ENCODE peak calls at places on chromosomes 7 and 10, in five cellular contexts. Z, G, V, B and P are unnamed samples.

GRCh38 chr10:131769691-131770090 is 131.1 kb upstream of the PPP2R2D start:
- DNase-seq in Z (no peak), G (no peak), V (no peak), B (no peak), P (no peak)

GRCh38 chr10:88070080-88070880 is 206.9 kb downstream of the PTEN start:
- DNase-seq in Z (no peak), G (peak; percentile 67), V (no peak), B (peak; percentile 44), P (no peak)

GRCh38 chr10:130807096-130807495 is 504.4 kb downstream of the TCERG1L start:
- DNase-seq in Z (peak; percentile 10), G (no peak), V (no peak), B (no peak), P (no peak)

GRCh38 chr7:11792122-11792521 is 39.9 kb downstream of the THSD7A start:
- DNase-seq in Z (no peak), G (no peak), V (no peak), B (no peak), P (no peak)

GRCh38 chr7:68414631-68415425 is 1183.4 kb upstream of the AUTS2 start:
- DNase-seq in Z (no peak), G (no peak), V (no peak), B (no peak), P (no peak)

GRCh38 chr7:97269741-97270140 is 152.2 kb downstream of the SDHAF3 start:
- DNase-seq in Z (no peak), G (no peak), V (no peak), B (no peak), P (no peak)

GRCh38 chr10:89591111-89591795 is 53.8 kb downstream of the PANK1 start:
- DNase-seq in Z (no peak), G (peak; percentile 52), V (no peak), B (peak; percentile 13), P (no peak)

GRCh38 chr7:373818-374705 is 84.1 kb downstream of the FOXL3 start:
- DNase-seq in Z (no peak), G (no peak), V (no peak), B (no peak), P (no peak)

GRCh38 chr7:50608196-50608906 is 43.1 kb upstream of the DDC start:
- DNase-seq in Z (no peak), G (no peak), V (no peak), B (no peak), P (no peak)

GRCh38 chr7:86846494-86847190 is 202.9 kb downstream of the GRM3 start:
- DNase-seq in Z (no peak), G (no peak), V (no peak), B (peak; percentile 76), P (peak; percentile 83)

GRCh38 chr7:29342761-29343160 is 148.2 kb downstream of the CHN2 start:
- DNase-seq in Z (no peak), G (no peak), V (no peak), B (no peak), P (no peak)

GRCh38 chr10:91144961-91145360 is 75.5 kb upstream of the PCGF5 start:
- DNase-seq in Z (no peak), G (no peak), V (no peak), B (no peak), P (no peak)

GRCh38 chr7:141702892-141703291 is 926 bp upstream of the DENND11 start:
- DNase-seq in Z (no peak), G (no peak), V (no peak), B (no peak), P (no peak)

GRCh38 chr7:141704741-141705140 is 2.8 kb upstream of the DENND11 start:
- DNase-seq in Z (no peak), G (peak; percentile 29), V (no peak), B (no peak), P (no peak)

GRCh38 chr7:141702047-141702567 is at the start of gene DENND11:
- DNase-seq in Z (no peak), G (peak; percentile 11), V (no peak), B (peak; percentile 83), P (peak; percentile 39)

GRCh38 chr7:141706394-141707064 is 1.6 kb upstream of the WEE2 start:
- DNase-seq in Z (no peak), G (no peak), V (no peak), B (peak; percentile 30), P (no peak)

DNA sequence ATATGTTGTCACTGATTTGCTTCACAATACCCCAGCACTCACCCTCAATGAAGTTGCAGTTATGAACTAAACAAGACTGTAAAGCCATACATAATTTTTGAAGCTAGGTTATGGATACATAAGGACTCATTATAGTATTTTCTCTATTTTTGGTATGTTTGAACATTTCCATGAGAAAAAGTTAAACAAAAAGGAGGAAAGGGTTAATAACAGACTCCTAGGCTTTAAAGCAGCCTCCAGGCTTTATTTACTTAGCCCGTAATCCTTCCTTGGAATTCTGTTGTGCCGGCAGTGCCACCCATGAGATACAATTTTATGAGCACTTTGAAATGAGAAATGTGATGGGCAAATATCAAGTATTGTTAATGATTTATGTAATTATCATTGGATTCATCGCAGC is 2.1 kb upstream of the DENND11 start:
- DNase-seq in Z (no peak), G (no peak), V (no peak), B (no peak), P (no peak)
- H2AFZ ChIP-seq in Z (no peak overlapping the region), G (no peak overlapping the region), V (no peak overlapping the region), B (no peak overlapping the region), P (no peak overlapping the region)

DNA sequence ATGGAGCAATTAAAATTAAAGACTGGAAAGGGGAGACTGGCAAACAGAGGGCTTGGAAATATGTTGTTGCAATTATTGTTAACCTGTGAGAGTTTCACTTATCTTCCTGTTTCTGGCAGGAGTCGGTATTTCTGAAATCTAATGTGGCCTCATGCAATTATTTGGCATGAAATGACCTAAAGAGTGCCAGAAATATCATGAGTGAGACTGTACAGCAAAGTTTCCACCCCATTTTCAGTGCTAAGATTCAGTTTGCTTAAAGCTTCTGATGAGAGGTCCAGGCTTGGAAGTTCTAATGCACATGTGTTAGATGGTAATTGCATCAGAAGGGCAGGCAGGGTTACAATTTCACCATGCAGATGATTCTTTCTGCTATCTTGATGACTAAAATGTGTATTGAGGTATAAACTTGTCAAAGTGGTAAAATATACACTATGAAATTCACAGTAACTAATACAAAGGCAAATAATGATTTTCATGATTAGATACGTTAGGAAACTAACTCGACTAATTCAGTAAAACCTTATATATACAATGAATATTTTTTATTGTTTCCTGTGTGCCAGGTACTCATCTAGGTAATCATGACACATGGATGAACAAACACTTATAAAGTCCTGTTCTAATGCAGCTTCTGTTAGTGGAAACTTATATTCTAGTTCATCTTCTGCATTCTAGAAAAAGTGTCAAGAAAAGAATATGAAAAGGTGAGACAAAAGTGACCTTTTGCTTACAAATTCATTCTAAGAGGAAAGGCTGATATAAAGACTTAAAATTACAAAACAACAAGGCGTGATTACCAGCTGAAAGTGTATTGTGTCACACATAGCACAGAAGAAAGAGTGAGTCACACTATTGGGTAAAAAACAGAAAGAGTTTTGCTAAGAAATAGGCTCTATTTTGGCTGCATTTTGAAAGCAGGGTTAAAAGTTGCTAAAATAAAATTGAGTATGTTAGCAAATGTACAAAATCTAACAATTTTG is 533.4 kb upstream of the SEMA3D start:
- DNase-seq in Z (no peak), G (peak; percentile 43), V (no peak), B (peak; percentile 12), P (no peak)
- H2AFZ ChIP-seq in Z (no peak overlapping the region), G (no peak overlapping the region), V (no peak overlapping the region), B (no peak overlapping the region), P (peak overlapping the region; percentile 76)

DNA sequence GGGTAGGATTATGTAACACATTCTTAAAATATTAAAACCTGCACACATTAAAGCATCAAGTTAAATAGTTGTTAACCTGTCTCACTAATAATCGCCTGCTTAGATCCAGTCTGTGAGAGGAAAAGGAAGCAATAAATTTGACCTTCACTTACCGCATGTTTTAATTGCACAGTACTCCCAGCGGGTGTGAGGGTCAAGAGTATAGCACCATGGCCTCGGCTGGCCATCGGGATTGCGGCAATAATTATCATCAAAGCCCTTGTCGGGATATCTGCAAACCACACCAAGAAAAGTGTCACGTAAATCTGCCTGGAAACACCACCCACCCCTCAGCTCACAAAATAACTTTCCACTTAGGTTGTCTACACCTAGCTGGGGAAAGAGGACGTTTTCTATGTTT is 26.6 kb downstream of the HGF start:
- DNase-seq in Z (no peak), G (no peak), V (no peak), B (no peak), P (no peak)
- H2AFZ ChIP-seq in Z (no peak overlapping the region), G (no peak overlapping the region), V (no peak overlapping the region), B (no peak overlapping the region), P (peak overlapping the region; percentile 55)

GRCh38 chr10:36573246-36573645 is 552.2 kb upstream of the ANKRD30A start:
- DNase-seq in Z (no peak), G (no peak), V (no peak), B (no peak), P (no peak)

GRCh38 chr10:36574212-36574611 is 551.2 kb upstream of the ANKRD30A start:
- DNase-seq in Z (no peak), G (peak; percentile 6), V (no peak), B (no peak), P (no peak)

GRCh38 chr10:36583690-36584089 is 541.7 kb upstream of the ANKRD30A start:
- DNase-seq in Z (no peak), G (no peak), V (no peak), B (no peak), P (no peak)

GRCh38 chr10:36581237-36581636 is 544.2 kb upstream of the ANKRD30A start:
- DNase-seq in Z (no peak), G (no peak), V (no peak), B (no peak), P (no peak)

DNA sequence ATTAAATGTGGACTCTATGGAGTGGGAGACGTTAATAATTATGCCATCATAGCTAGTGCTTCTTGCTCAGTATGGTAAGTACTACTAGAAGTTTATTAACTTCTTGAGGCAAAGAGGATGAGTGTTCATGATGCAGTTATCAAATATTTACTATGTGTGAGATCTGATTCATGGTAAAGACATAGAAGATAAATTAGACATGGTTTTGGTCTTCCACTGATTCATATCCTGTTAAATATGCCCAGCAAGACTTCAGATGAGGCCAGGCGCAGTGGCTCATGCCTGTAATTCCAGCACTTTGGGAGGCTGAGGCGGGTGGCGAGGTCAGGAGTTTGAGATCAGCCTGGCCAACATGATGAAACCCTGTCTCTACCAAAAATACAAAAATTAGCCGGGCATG is 547.1 kb upstream of the ANKRD30A start:
- DNase-seq in Z (no peak), G (peak; percentile 88), V (no peak), B (no peak), P (no peak)
- H2AFZ ChIP-seq in Z (no peak overlapping the region), G (peak overlapping the region; percentile 4), V (no peak overlapping the region), B (no peak overlapping the region), P (no peak overlapping the region)

GRCh38 chr10:71613303-71613777 is 106.2 kb downstream of the C10orf105 start:
- DNase-seq in Z (no peak), G (no peak), V (peak; percentile 12), B (peak; percentile 65), P (peak; percentile 86)
- H2AFZ ChIP-seq in Z (no peak overlapping the region), G (no peak overlapping the region), V (peak overlapping the region; percentile 94), B (no peak overlapping the region), P (peak overlapping the region; percentile 8)

GRCh38 chr10:5522913-5523560 is 1.7 kb upstream of the CALML3 start:
- DNase-seq in Z (peak; percentile 19), G (no peak), V (no peak), B (no peak), P (no peak)

GRCh38 chr10:5526691-5527331 is 2.0 kb downstream of the CALML3 start:
- DNase-seq in Z (no peak), G (no peak), V (no peak), B (no peak), P (no peak)

GRCh38 chr10:5525581-5526271 is 965 bp downstream of the CALML3 start:
- DNase-seq in Z (no peak), G (no peak), V (no peak), B (no peak), P (no peak)

GRCh38 chr10:5523796-5524574 is 776 bp upstream of the CALML3 start:
- DNase-seq in Z (peak; percentile 17), G (no peak), V (no peak), B (no peak), P (no peak)

GRCh38 chr10:5524721-5525531 is at the start of gene CALML3:
- DNase-seq in Z (no peak), G (no peak), V (no peak), B (no peak), P (no peak)
- H2AFZ ChIP-seq in Z (no peak within 1 kb of the TSS), G (no peak within 1 kb of the TSS), V (no peak within 1 kb of the TSS), B (no peak within 1 kb of the TSS), P (no peak within 1 kb of the TSS)